ENCODE peak calls at places on chromosomes 5 and 9, in seven cellular contexts. P is amniotic stem cell; B is activated CD4-positive, alpha-beta T cell treated with anti-CD3 and anti-CD28 coated beads, Interleukin-2, amount 50 U/mL, for 1 hour; L is AG04449; Y is endothelial cell; A is stimulated activated CD8-positive, alpha-beta memory T cell treated with anti-CD3 and anti-CD28 coated beads, Interleukin-2, amount 100 ng/mL, for 48 hours; D is heart right ventricle. X is an unnamed sample.
A peak's percentile ranks its signal among the peaks of the same experiment; 100 is the strongest.

GRCh38 chr9:28394774-28395173 is 821.5 kb upstream of the C9orf72 start:
- DNase-seq in L (no peak), D (no peak), A (no peak), B (no peak), P (no peak), Y (no peak), X (no peak)

GRCh38 chr5:28265877-28266276 is 1227.5 kb upstream of the CDH9 start:
- DNase-seq in L (no peak), B (no peak), Y (no peak), P (no peak), D (no peak), A (no peak), X (no peak)

GRCh38 chr5:172858990-172859811 is 25.1 kb downstream of the ERGIC1 start:
- DNase-seq in L (no peak), D (peak; percentile 85), A (no peak), Y (no peak), P (no peak), B (no peak), X (no peak)

GRCh38 chr5:159095882-159096554 is 3.7 kb downstream of the EBF1 start:
- DNase-seq in P (no peak), Y (no peak), D (no peak), B (no peak), L (no peak), A (no peak), X (no peak)

GRCh38 chr5:33364406-33364805 is 76.4 kb upstream of the TARS1 start:
- DNase-seq in D (no peak), P (no peak), B (no peak), L (no peak), A (no peak), Y (no peak), X (no peak)

GRCh38 chr5:145521523-145521922 is 313.6 kb downstream of the PRELID2 start:
- DNase-seq in Y (no peak), D (no peak), A (no peak), B (no peak), P (no peak), L (no peak), X (no peak)

GRCh38 chr5:128199611-128200010 is 116.0 kb downstream of the SLC12A2 start:
- DNase-seq in D (no peak), B (no peak), L (no peak), P (no peak), A (no peak), Y (no peak), X (no peak)

GRCh38 chr5:179269781-179270543 is 75.3 kb downstream of the ADAMTS2 start:
- DNase-seq in D (no peak), L (no peak), A (no peak), Y (no peak), P (peak; percentile 10), B (no peak), X (no peak)

GRCh38 chr5:175717837-175718236 is 60.0 kb downstream of the HRH2 start:
- DNase-seq in A (no peak), P (no peak), Y (no peak), D (no peak), L (no peak), B (no peak), X (no peak)

GRCh38 chr9:79763861-79764260 is 192.1 kb downstream of the TLE4 start:
- DNase-seq in B (no peak), L (no peak), Y (no peak), D (no peak), P (no peak), A (no peak), X (no peak)

X was measured in astrocyte of the cerebellum.